ENCODE peak calls at places on chromosomes 4 and X, in seven cellular contexts. K is SK-N-SH, M is fibroblast of lung, R is body of pancreas, T is hepatocyte, A is thyroid gland, D is upper lobe of left lung. B is an unnamed sample.

GRCh38 chrX:31314921-31315320 is 243.1 kb upstream of the FTHL17 start:
- DNase-seq in K (no peak), M (peak; percentile 21), R (no peak), T (no peak), A (no peak), D (no peak), B (no peak)

GRCh38 chrX:7147431-7147977 is at the start of gene STS:
- DNase-seq in K (peak; percentile 39), M (no peak), R (peak; percentile 17), T (peak; percentile 59), A (peak; percentile 19), D (peak; percentile 37), B (peak; percentile 30)

GRCh38 chr4:62470421-62470983 is 1270.4 kb downstream of the ADGRL3 start:
- DNase-seq in K (no peak), M (no peak), R (no peak), T (no peak), A (no peak), D (no peak), B (no peak)

GRCh38 chr4:165308174-165308573 is 19.3 kb upstream of the MSMO1 start:
- DNase-seq in K (no peak), M (peak; percentile 58), R (no peak), T (no peak), A (no peak), D (no peak), B (no peak)

GRCh38 chrX:11886745-11887144 is 128.7 kb downstream of the MSL3 start:
- DNase-seq in K (no peak), M (no peak), R (no peak), T (no peak), A (no peak), D (no peak), B (no peak)

GRCh38 chr4:6198278-6198677 is 2.1 kb downstream of the JAKMIP1 start:
- DNase-seq in K (no peak), M (no peak), R (no peak), T (no peak), A (no peak), D (no peak), B (no peak)

GRCh38 chrX:96455078-96455477 is 229.6 kb upstream of the DIAPH2 start:
- DNase-seq in K (no peak), M (no peak), R (no peak), T (no peak), A (no peak), D (no peak), B (no peak)

GRCh38 chr4:1419708-1420107 is 13.5 kb upstream of the NKX1-1 start:
- DNase-seq in K (no peak), M (no peak), R (no peak), T (no peak), A (no peak), D (peak; percentile 2), B (no peak)

GRCh38 chrX:40083979-40084359 is 13.8 kb downstream of the BCOR start:
- DNase-seq in K (no peak), M (no peak), R (no peak), T (no peak), A (no peak), D (no peak), B (no peak)

GRCh38 chrX:40080896-40081678 is 16.7 kb downstream of the BCOR start:
- DNase-seq in K (no peak), M (no peak), R (no peak), T (peak; percentile 46), A (no peak), D (no peak), B (no peak)

GRCh38 chrX:40083120-40083978 is 14.4 kb downstream of the BCOR start:
- DNase-seq in K (no peak), M (no peak), R (peak; percentile 80), T (peak; percentile 68), A (peak; percentile 70), D (no peak), B (no peak)

GRCh38 chrX:40081679-40082068 is 16.1 kb downstream of the BCOR start:
- DNase-seq in K (no peak), M (no peak), R (no peak), T (no peak), A (peak; percentile 50), D (no peak), B (no peak)

GRCh38 chrX:40082447-40083119 is 15.2 kb downstream of the BCOR start:
- DNase-seq in K (no peak), M (no peak), R (no peak), T (no peak), A (no peak), D (no peak), B (no peak)
- H3K4me1 ChIP-seq in K (peaks cover 77% of the 10 kb centered on the region), M (peaks cover 24% of the 10 kb centered on the region), R (peaks cover 65% of the 10 kb centered on the region), T (peaks cover 64% of the 10 kb centered on the region), A (peaks cover 49% of the 10 kb centered on the region), D (peaks cover 31% of the 10 kb centered on the region), B (peaks cover 11% of the 10 kb centered on the region)

GRCh38 chrX:130995351-130995967 is 62.7 kb upstream of the ARHGAP36 start:
- DNase-seq in K (no peak), M (no peak), R (no peak), T (no peak), A (no peak), D (no peak), B (no peak)

GRCh38 chrX:130994671-130995070 is 63.5 kb upstream of the ARHGAP36 start:
- DNase-seq in K (peak; percentile 30), M (peak; percentile 37), R (peak; percentile 17), T (peak; percentile 46), A (peak; percentile 3), D (no peak), B (peak; percentile 24)

DNA sequence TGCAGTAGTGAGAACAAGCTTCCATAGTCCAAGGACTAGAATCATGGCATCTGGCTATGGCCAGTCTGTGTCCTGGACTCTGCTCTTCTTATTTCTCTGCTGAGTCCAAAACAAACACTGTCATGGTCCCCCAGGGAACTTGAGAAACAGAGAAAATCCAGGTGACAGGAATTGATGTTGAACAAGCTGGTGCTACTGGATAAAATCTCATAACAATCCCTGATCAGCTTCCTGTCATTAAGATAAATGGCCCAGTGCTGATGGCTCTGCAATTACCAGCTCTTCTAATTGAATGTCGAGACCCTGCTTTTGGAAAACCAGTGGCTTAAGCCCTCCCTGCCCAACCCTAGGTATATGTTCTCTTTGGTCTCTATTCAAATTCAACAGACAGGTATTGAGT is 58.8 kb upstream of the ARHGAP36 start:
- DNase-seq in K (no peak), M (no peak), R (no peak), T (no peak), A (no peak), D (no peak), B (no peak)
- H3K27me3 ChIP-seq in K (peaks cover 8% of the 10 kb centered on the region), M (no peaks in the 10 kb centered on the region), R (no peaks in the 10 kb centered on the region), T (no peaks in the 10 kb centered on the region), A (no peaks in the 10 kb centered on the region), D (no peaks in the 10 kb centered on the region), B (no peaks in the 10 kb centered on the region)

GRCh38 chr4:84171871-84172270 is 327.2 kb downstream of the NKX6-1 start:
- DNase-seq in K (no peak), M (no peak), R (no peak), T (no peak), A (no peak), D (no peak), B (no peak)
- TF ChIP-seq CTCF in K (no peak), M (no peak), R (no peak), T (no peak), A (no peak), D (no peak), B (no peak)

DNA sequence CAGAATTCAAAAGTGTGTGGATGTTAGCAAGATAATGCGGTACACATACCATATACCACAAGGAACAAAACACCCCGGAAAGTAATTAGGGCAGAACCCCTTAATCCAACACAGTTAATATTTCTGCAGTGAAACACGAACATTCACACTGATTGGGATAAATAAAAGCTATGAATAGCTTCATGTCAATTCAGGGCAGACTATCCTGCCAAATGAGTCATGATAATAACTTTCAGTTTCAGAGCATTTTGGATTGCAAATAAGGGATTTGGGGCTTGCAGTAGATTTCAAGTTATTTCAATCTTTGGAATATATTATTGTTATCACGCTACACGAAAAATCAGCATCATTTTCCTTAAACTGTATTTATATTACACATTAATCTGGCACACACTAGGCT is 24.3 kb downstream of the IRF2 start:
- DNase-seq in K (no peak), M (peak; percentile 87), R (no peak), T (no peak), A (no peak), D (no peak), B (no peak)
- H3K4me1 ChIP-seq in K (peaks cover 56% of the 10 kb centered on the region), M (peaks cover 22% of the 10 kb centered on the region), R (peaks cover 29% of the 10 kb centered on the region), T (peaks cover 11% of the 10 kb centered on the region), A (peaks cover 41% of the 10 kb centered on the region), D (peaks cover 76% of the 10 kb centered on the region), B (no peaks in the 10 kb centered on the region)

GRCh38 chr4:169115897-169116254 is 105.8 kb upstream of the CBR4 start:
- DNase-seq in K (no peak), M (peak; percentile 96), R (peak; percentile 77), T (peak; percentile 86), A (no peak), D (peak; percentile 84), B (peak; percentile 52)

GRCh38 chr4:169117591-169118081 is 107.6 kb upstream of the CBR4 start:
- DNase-seq in K (no peak), M (peak; percentile 87), R (no peak), T (no peak), A (no peak), D (no peak), B (no peak)

GRCh38 chr4:169116270-169116901 is 106.3 kb upstream of the CBR4 start:
- DNase-seq in K (no peak), M (no peak), R (no peak), T (no peak), A (no peak), D (no peak), B (no peak)

GRCh38 chr4:169115144-169115896 is 105.3 kb upstream of the CBR4 start:
- DNase-seq in K (no peak), M (no peak), R (no peak), T (no peak), A (no peak), D (no peak), B (no peak)

DNA sequence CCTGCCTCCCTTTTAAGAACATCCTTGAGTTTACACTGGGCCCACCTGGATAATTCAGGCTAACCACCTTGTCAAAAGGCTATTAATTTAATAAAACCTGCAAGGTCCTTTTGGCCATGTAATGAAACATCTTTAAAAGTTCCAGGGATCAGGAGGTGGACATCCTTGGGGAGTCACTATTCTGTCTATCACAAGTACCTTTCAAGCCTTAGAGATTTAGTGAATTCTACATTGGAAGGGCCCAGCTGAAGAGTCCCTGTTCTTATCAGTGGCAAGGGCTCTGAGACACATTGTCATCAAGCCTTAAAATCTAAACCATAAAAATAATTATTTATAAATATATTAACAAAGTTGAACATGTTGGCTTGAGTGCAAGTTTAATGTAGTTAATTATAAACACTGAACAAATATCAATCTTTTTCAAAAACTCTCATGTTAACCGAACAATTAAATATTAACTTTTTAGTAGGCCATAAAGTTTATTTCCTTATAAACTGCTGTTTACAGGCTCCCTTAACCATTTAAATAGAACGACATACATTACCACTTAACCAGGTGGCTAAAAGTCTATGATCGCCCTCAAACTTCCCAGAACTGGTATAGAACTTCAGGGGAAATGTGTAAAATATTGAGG is 104.4 kb upstream of the CBR4 start:
- DNase-seq in K (no peak), M (no peak), R (no peak), T (no peak), A (no peak), D (no peak), B (no peak)
- H3K27me3 ChIP-seq in K (no peaks in the 10 kb centered on the region), M (no peaks in the 10 kb centered on the region), R (no peaks in the 10 kb centered on the region), T (no peaks in the 10 kb centered on the region), A (no peaks in the 10 kb centered on the region), D (no peaks in the 10 kb centered on the region), B (no peaks in the 10 kb centered on the region)

DNA sequence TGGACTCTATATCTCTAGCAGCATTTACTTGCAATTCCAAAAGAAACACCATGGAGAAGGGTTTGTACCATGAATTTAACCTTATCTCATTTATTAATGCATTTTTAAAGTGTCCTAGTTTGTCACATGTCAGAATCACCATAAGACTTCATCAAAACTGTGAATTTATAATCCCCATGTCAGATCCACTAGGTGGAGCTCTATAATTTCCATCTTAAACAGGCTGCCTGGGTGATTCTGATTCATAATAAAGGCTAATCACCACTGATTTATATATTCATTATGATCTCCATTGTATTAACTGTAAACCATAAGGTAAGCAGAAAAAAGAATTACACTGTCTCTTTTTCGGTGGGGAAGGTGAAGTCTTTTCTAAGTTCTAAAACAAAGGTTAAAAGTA is 4.0 kb downstream of the TCEAL2 start:
- DNase-seq in K (peak; percentile 41), M (peak; percentile 4), R (no peak), T (no peak), A (no peak), D (no peak), B (no peak)
- TF ChIP-seq CTCF in K (peak; percentile 67), M (peak; percentile 19), R (peak; percentile 25), T (peak; percentile 37), A (peak; percentile 34), D (no peak), B (no peak)